ENCODE peak calls at places on chromosomes 6 and 20, in six cellular contexts. One of them, this sample, is unnamed.
A peak's percentile ranks its signal among the peaks of the same experiment; 100 is the strongest.

GRCh38 chr20:21712443-21713059 is 7.1 kb downstream of the PAX1 start:
- DNase-seq in mesenchymal stem cell: no peak
- DNase-seq in H1: no peak
- DNase-seq in IMR-90: no peak
- DNase-seq in mesendoderm: no peak
- DNase-seq in neuronal stem cell: no peak
- DNase-seq in this sample: no peak

GRCh38 chr20:7330850-7331249 is 563.4 kb downstream of the BMP2 start:
- DNase-seq in mesenchymal stem cell: no peak
- DNase-seq in neuronal stem cell: no peak
- DNase-seq in H1: no peak
- DNase-seq in mesendoderm: no peak
- DNase-seq in IMR-90: no peak
- DNase-seq in this sample: no peak

GRCh38 chr20:31821427-31821826 is 2.3 kb downstream of the MYLK2 start:
- DNase-seq in mesenchymal stem cell: no peak
- DNase-seq in mesendoderm: no peak
- DNase-seq in neuronal stem cell: no peak
- DNase-seq in IMR-90: no peak
- DNase-seq in H1: no peak
- DNase-seq in this sample: no peak

GRCh38 chr20:14334306-14334930 is 3.0 kb downstream of the FLRT3 start:
- DNase-seq in mesenchymal stem cell: peak; percentile 58
- DNase-seq in mesendoderm: peak; percentile 90
- DNase-seq in H1: no peak
- DNase-seq in neuronal stem cell: peak; percentile 52
- DNase-seq in IMR-90: peak; percentile 45
- DNase-seq in this sample: no peak

GRCh38 chr6:6277418-6277817 is 43.0 kb downstream of the F13A1 start:
- DNase-seq in neuronal stem cell: no peak
- DNase-seq in mesenchymal stem cell: peak; percentile 56
- DNase-seq in IMR-90: no peak
- DNase-seq in H1: no peak
- DNase-seq in mesendoderm: no peak
- DNase-seq in this sample: peak; percentile 70

GRCh38 chr6:121726596-121726995 is 291.1 kb downstream of the GJA1 start:
- DNase-seq in IMR-90: peak; percentile 0
- DNase-seq in neuronal stem cell: no peak
- DNase-seq in mesenchymal stem cell: no peak
- DNase-seq in mesendoderm: no peak
- DNase-seq in H1: no peak
- DNase-seq in this sample: no peak

GRCh38 chr6:140062042-140063041 is 687.9 kb upstream of the CITED2 start:
- DNase-seq in neuronal stem cell: no peak
- DNase-seq in IMR-90: peak; percentile 96
- DNase-seq in mesendoderm: peak; percentile 16
- DNase-seq in H1: no peak
- DNase-seq in mesenchymal stem cell: peak; percentile 85
- DNase-seq in this sample: peak; percentile 60

GRCh38 chr6:28816909-28817807 is 106.6 kb downstream of the TRIM27 start:
- DNase-seq in mesendoderm: peak; percentile 86
- DNase-seq in neuronal stem cell: no peak
- DNase-seq in H1: peak; percentile 81
- DNase-seq in IMR-90: peak; percentile 86
- DNase-seq in mesenchymal stem cell: peak; percentile 54
- DNase-seq in this sample: no peak

GRCh38 chr6:141218583-141218982 is 914.1 kb upstream of the GJE1 start:
- DNase-seq in mesendoderm: no peak
- DNase-seq in neuronal stem cell: no peak
- DNase-seq in IMR-90: no peak
- DNase-seq in H1: no peak
- DNase-seq in mesenchymal stem cell: no peak
- DNase-seq in this sample: no peak

GRCh38 chr20:4613718-4614620 is 107.7 kb upstream of the PRND start:
- DNase-seq in mesendoderm: peak; percentile 82
- DNase-seq in neuronal stem cell: no peak
- DNase-seq in IMR-90: no peak
- DNase-seq in H1: peak; percentile 68
- DNase-seq in mesenchymal stem cell: peak; percentile 32
- DNase-seq in this sample: peak; percentile 48

GRCh38 chr6:157268396-157268795 is 54.9 kb downstream of the TMEM242 start:
- DNase-seq in mesenchymal stem cell: no peak
- DNase-seq in mesendoderm: no peak
- DNase-seq in H1: no peak
- DNase-seq in IMR-90: no peak
- DNase-seq in neuronal stem cell: no peak
- DNase-seq in this sample: no peak

GRCh38 chr6:34585108-34585507 is 29.0 kb upstream of the SPDEF start:
- DNase-seq in IMR-90: no peak
- DNase-seq in H1: no peak
- DNase-seq in mesendoderm: no peak
- DNase-seq in neuronal stem cell: no peak
- DNase-seq in mesenchymal stem cell: no peak
- DNase-seq in this sample: no peak

GRCh38 chr6:39353698-39354315 is 31.3 kb upstream of the KCNK16 start:
- DNase-seq in IMR-90: no peak
- DNase-seq in mesendoderm: no peak
- DNase-seq in neuronal stem cell: no peak
- DNase-seq in mesenchymal stem cell: no peak
- DNase-seq in H1: no peak
- DNase-seq in this sample: peak; percentile 34

GRCh38 chr6:9933674-9934073 is 481.2 kb downstream of the TFAP2A start:
- DNase-seq in IMR-90: no peak
- DNase-seq in mesenchymal stem cell: no peak
- DNase-seq in neuronal stem cell: no peak
- DNase-seq in mesendoderm: no peak
- DNase-seq in H1: no peak
- DNase-seq in this sample: peak; percentile 13

GRCh38 chr20:59580208-59580980 is 23.9 kb upstream of the PHACTR3 start:
- DNase-seq in IMR-90: no peak
- DNase-seq in mesendoderm: no peak
- DNase-seq in mesenchymal stem cell: no peak
- DNase-seq in H1: no peak
- DNase-seq in neuronal stem cell: no peak
- DNase-seq in this sample: no peak

GRCh38 chr6:2396292-2396691 is 150.9 kb upstream of the GMDS start:
- DNase-seq in mesendoderm: peak; percentile 27
- DNase-seq in H1: no peak
- DNase-seq in neuronal stem cell: no peak
- DNase-seq in IMR-90: no peak
- DNase-seq in mesenchymal stem cell: no peak
- DNase-seq in this sample: peak; percentile 9

GRCh38 chr20:53827292-53827995 is 233.8 kb upstream of the ZNF217 start:
- DNase-seq in mesenchymal stem cell: no peak
- DNase-seq in neuronal stem cell: no peak
- DNase-seq in H1: no peak
- DNase-seq in IMR-90: no peak
- DNase-seq in mesendoderm: no peak
- DNase-seq in this sample: no peak

GRCh38 chr20:53828673-53829085 is 235.0 kb upstream of the ZNF217 start:
- DNase-seq in IMR-90: peak; percentile 95
- DNase-seq in neuronal stem cell: no peak
- DNase-seq in H1: no peak
- DNase-seq in mesenchymal stem cell: peak; percentile 91
- DNase-seq in mesendoderm: peak; percentile 67
- DNase-seq in this sample: peak; percentile 53

GRCh38 chr20:53829706-53830521 is 236.3 kb upstream of the ZNF217 start:
- DNase-seq in mesendoderm: no peak
- DNase-seq in H1: no peak
- DNase-seq in neuronal stem cell: no peak
- DNase-seq in IMR-90: peak; percentile 51
- DNase-seq in mesenchymal stem cell: peak; percentile 67
- DNase-seq in this sample: no peak

GRCh38 chr20:53827996-53828672 is 234.5 kb upstream of the ZNF217 start:
- DNase-seq in neuronal stem cell: no peak
- DNase-seq in H1: no peak
- DNase-seq in IMR-90: peak; percentile 98
- DNase-seq in mesendoderm: peak; percentile 12
- DNase-seq in mesenchymal stem cell: peak; percentile 94
- DNase-seq in this sample: no peak

GRCh38 chr20:53829086-53829703 is 235.6 kb upstream of the ZNF217 start:
- DNase-seq in mesenchymal stem cell: peak; percentile 95
- DNase-seq in IMR-90: peak; percentile 97
- DNase-seq in H1: no peak
- DNase-seq in neuronal stem cell: no peak
- DNase-seq in mesendoderm: peak; percentile 73
- DNase-seq in this sample: peak; percentile 71
- H3K4me3 ChIP-seq in mesenchymal stem cell: no peak overlapping the region
- H3K4me3 ChIP-seq in IMR-90: peak overlapping the region; percentile 45
- H3K4me3 ChIP-seq in H1: peak overlapping the region; percentile 20
- H3K4me3 ChIP-seq in neuronal stem cell: no peak overlapping the region
- H3K4me3 ChIP-seq in mesendoderm: no peak overlapping the region
- H3K4me3 ChIP-seq in this sample: no peak overlapping the region

GRCh38 chr6:37139223-37139962 is 30.6 kb upstream of the PIM1 start:
- DNase-seq in mesenchymal stem cell: peak; percentile 22
- DNase-seq in neuronal stem cell: no peak
- DNase-seq in IMR-90: no peak
- DNase-seq in H1: no peak
- DNase-seq in mesendoderm: peak; percentile 78
- DNase-seq in this sample: peak; percentile 42

GRCh38 chr6:37135835-37136694 is 33.9 kb upstream of the PIM1 start:
- DNase-seq in IMR-90: no peak
- DNase-seq in mesendoderm: no peak
- DNase-seq in mesenchymal stem cell: no peak
- DNase-seq in H1: no peak
- DNase-seq in neuronal stem cell: no peak
- DNase-seq in this sample: peak; percentile 96

GRCh38 chr6:37136821-37137200 is 33.1 kb upstream of the PIM1 start:
- DNase-seq in mesenchymal stem cell: no peak
- DNase-seq in H1: no peak
- DNase-seq in mesendoderm: no peak
- DNase-seq in IMR-90: no peak
- DNase-seq in neuronal stem cell: no peak
- DNase-seq in this sample: no peak

GRCh38 chr6:37137201-37137880 is 32.6 kb upstream of the PIM1 start:
- DNase-seq in mesenchymal stem cell: peak; percentile 99
- DNase-seq in IMR-90: peak; percentile 99
- DNase-seq in neuronal stem cell: peak; percentile 92
- DNase-seq in mesendoderm: peak; percentile 100
- DNase-seq in H1: peak; percentile 77
- DNase-seq in this sample: peak; percentile 87

DNA sequence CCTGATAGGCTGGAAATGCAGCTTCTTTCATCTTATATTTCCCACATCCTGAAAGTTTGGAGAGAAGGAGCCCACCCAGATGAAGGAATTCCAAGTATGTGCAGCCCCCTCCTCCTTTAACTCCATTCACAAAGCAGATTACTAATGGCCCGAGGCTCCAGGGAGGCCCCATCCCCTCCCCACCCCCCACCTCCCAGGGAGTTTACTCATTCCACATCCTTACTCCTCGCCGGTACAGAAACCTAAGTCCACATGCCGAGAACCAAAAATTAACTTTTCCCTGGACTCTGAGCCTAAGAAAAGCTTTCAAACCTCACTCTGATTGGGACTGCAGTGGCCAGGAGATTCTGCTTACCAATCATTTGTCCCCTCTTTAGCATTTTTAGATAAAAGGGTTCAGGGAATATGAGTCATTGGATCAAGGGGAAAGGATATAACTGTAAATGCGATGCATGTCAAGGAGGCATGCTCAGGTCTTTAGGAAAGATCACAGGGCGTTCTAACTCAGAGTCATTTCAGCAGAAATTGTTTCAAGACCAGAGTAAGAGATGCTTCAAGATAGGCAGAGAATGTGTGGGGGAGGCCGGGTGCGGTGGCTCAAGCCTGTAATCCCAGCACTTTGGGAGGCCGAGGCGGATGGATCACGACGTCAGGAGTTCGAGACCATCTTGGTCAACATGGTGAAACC is 31.9 kb upstream of the PIM1 start:
- DNase-seq in mesendoderm: no peak
- DNase-seq in neuronal stem cell: no peak
- DNase-seq in H1: peak; percentile 60
- DNase-seq in IMR-90: peak; percentile 83
- DNase-seq in mesenchymal stem cell: peak; percentile 91
- DNase-seq in this sample: peak; percentile 55
- H2AK5ac ChIP-seq in mesendoderm: peak overlapping the region; percentile 3
- H2AK5ac ChIP-seq in neuronal stem cell: no peak overlapping the region
- H2AK5ac ChIP-seq in H1: peak overlapping the region; percentile 14
- H2AK5ac ChIP-seq in IMR-90: peak overlapping the region; percentile 88
- H2AK5ac ChIP-seq in mesenchymal stem cell: peak overlapping the region; percentile 35
- H2AK5ac ChIP-seq in this sample: no peak overlapping the region

GRCh38 chr20:63533388-63533787 is 3.8 kb downstream of the PTK6 start:
- DNase-seq in IMR-90: no peak
- DNase-seq in H1: no peak
- DNase-seq in mesendoderm: no peak
- DNase-seq in neuronal stem cell: no peak
- DNase-seq in mesenchymal stem cell: no peak
- DNase-seq in this sample: no peak

GRCh38 chr20:63536241-63536977 is 767 bp downstream of the PTK6 start:
- DNase-seq in neuronal stem cell: peak; percentile 31
- DNase-seq in H1: no peak
- DNase-seq in mesendoderm: no peak
- DNase-seq in mesenchymal stem cell: peak; percentile 50
- DNase-seq in IMR-90: peak; percentile 29
- DNase-seq in this sample: no peak

GRCh38 chr20:63533871-63534393 is 3.2 kb downstream of the PTK6 start:
- DNase-seq in mesenchymal stem cell: no peak
- DNase-seq in H1: peak; percentile 56
- DNase-seq in mesendoderm: no peak
- DNase-seq in IMR-90: no peak
- DNase-seq in neuronal stem cell: no peak
- DNase-seq in this sample: no peak

GRCh38 chr20:63534427-63534830 is 2.7 kb downstream of the PTK6 start:
- DNase-seq in IMR-90: no peak
- DNase-seq in mesenchymal stem cell: no peak
- DNase-seq in mesendoderm: no peak
- DNase-seq in H1: peak; percentile 50
- DNase-seq in neuronal stem cell: no peak
- DNase-seq in this sample: no peak

GRCh38 chr20:63534831-63535651 is 2.1 kb downstream of the PTK6 start:
- DNase-seq in neuronal stem cell: no peak
- DNase-seq in mesenchymal stem cell: no peak
- DNase-seq in H1: no peak
- DNase-seq in mesendoderm: no peak
- DNase-seq in IMR-90: no peak
- DNase-seq in this sample: no peak
- H3K4me3 ChIP-seq in neuronal stem cell: no peak overlapping the region
- H3K4me3 ChIP-seq in mesenchymal stem cell: no peak overlapping the region
- H3K4me3 ChIP-seq in H1: no peak overlapping the region
- H3K4me3 ChIP-seq in mesendoderm: no peak overlapping the region
- H3K4me3 ChIP-seq in IMR-90: no peak overlapping the region
- H3K4me3 ChIP-seq in this sample: no peak overlapping the region

GRCh38 chr20:22821826-22822225 is 213.3 kb upstream of the SSTR4 start:
- DNase-seq in IMR-90: no peak
- DNase-seq in mesenchymal stem cell: no peak
- DNase-seq in H1: no peak
- DNase-seq in neuronal stem cell: no peak
- DNase-seq in mesendoderm: no peak
- DNase-seq in this sample: peak; percentile 78

GRCh38 chr20:22825546-22825945 is 209.6 kb upstream of the SSTR4 start:
- DNase-seq in IMR-90: no peak
- DNase-seq in neuronal stem cell: no peak
- DNase-seq in H1: no peak
- DNase-seq in mesendoderm: no peak
- DNase-seq in mesenchymal stem cell: no peak
- DNase-seq in this sample: no peak

GRCh38 chr20:22825076-22825475 is 210.0 kb upstream of the SSTR4 start:
- DNase-seq in IMR-90: peak; percentile 41
- DNase-seq in mesendoderm: no peak
- DNase-seq in mesenchymal stem cell: no peak
- DNase-seq in neuronal stem cell: no peak
- DNase-seq in H1: no peak
- DNase-seq in this sample: peak; percentile 47

GRCh38 chr20:22826306-22827230 is 208.5 kb upstream of the SSTR4 start:
- DNase-seq in H1: no peak
- DNase-seq in mesenchymal stem cell: no peak
- DNase-seq in IMR-90: no peak
- DNase-seq in neuronal stem cell: no peak
- DNase-seq in mesendoderm: no peak
- DNase-seq in this sample: no peak

GRCh38 chr20:22824077-22824476 is 211.0 kb upstream of the SSTR4 start:
- DNase-seq in H1: no peak
- DNase-seq in mesenchymal stem cell: no peak
- DNase-seq in mesendoderm: no peak
- DNase-seq in neuronal stem cell: no peak
- DNase-seq in IMR-90: no peak
- DNase-seq in this sample: no peak
- H2AK5ac ChIP-seq in H1: no peak overlapping the region
- H2AK5ac ChIP-seq in mesenchymal stem cell: no peak overlapping the region
- H2AK5ac ChIP-seq in mesendoderm: no peak overlapping the region
- H2AK5ac ChIP-seq in neuronal stem cell: no peak overlapping the region
- H2AK5ac ChIP-seq in IMR-90: no peak overlapping the region
- H2AK5ac ChIP-seq in this sample: no peak overlapping the region